ENCODE peak calls at places on chromosome 5, in eight cellular contexts. K is transverse colon, X is suprapubic skin, H is spleen, C is stomach, S is SK-N-SH, I is breast epithelium, V is sigmoid colon. B is an unnamed sample.

GRCh38 chr5:10565785-10566506 is 2.1 kb downstream of the ANKRD33B start:
- DNase-seq in K (no peak), X (no peak), H (no peak), C (no peak), S (no peak), I (no peak), V (peak; percentile 48), B (no peak)

GRCh38 chr5:139459451-139459934 is 3.0 kb downstream of the ECSCR start:
- DNase-seq in K (no peak), X (no peak), H (peak; percentile 70), C (peak; percentile 50), S (peak; percentile 30), I (no peak), V (peak; percentile 46), B (peak; percentile 58)

GRCh38 chr5:137461636-137462596 is 37.2 kb downstream of the SPOCK1 start:
- DNase-seq in K (no peak), X (no peak), H (no peak), C (no peak), S (peak; percentile 39), I (no peak), V (no peak), B (no peak)

GRCh38 chr5:58012103-58012502 is 447.8 kb downstream of the PLK2 start:
- DNase-seq in K (no peak), X (no peak), H (no peak), C (no peak), S (no peak), I (no peak), V (no peak), B (no peak)

GRCh38 chr5:10607666-10608442 is 44.0 kb downstream of the ANKRD33B start:
- DNase-seq in K (peak; percentile 45), X (no peak), H (no peak), C (no peak), S (no peak), I (no peak), V (peak; percentile 80), B (peak; percentile 72)

GRCh38 chr5:73370620-73371583 is 77.7 kb downstream of the FOXD1 start:
- DNase-seq in K (no peak), X (no peak), H (no peak), C (no peak), S (no peak), I (no peak), V (no peak), B (no peak)

GRCh38 chr5:96203761-96204160 is 229.3 kb downstream of the PCSK1 start:
- DNase-seq in K (no peak), X (no peak), H (no peak), C (no peak), S (no peak), I (no peak), V (no peak), B (no peak)

GRCh38 chr5:16791036-16791705 is 144.9 kb downstream of the MYO10 start:
- DNase-seq in K (no peak), X (no peak), H (no peak), C (no peak), S (peak; percentile 69), I (no peak), V (no peak), B (no peak)

GRCh38 chr5:157857821-157858526 is 971 bp downstream of the CLINT1 start:
- DNase-seq in K (no peak), X (no peak), H (no peak), C (no peak), S (no peak), I (no peak), V (no peak), B (no peak)

GRCh38 chr5:4295663-4296339 is 700.2 kb downstream of the IRX1 start:
- DNase-seq in K (no peak), X (no peak), H (no peak), C (no peak), S (peak; percentile 45), I (no peak), V (no peak), B (no peak)

GRCh38 chr5:19660679-19661078 is 327.3 kb downstream of the CDH18 start:
- DNase-seq in K (no peak), X (no peak), H (no peak), C (no peak), S (no peak), I (no peak), V (no peak), B (no peak)

GRCh38 chr5:39192449-39193160 is 26.8 kb downstream of the FYB1 start:
- DNase-seq in K (no peak), X (no peak), H (no peak), C (no peak), S (no peak), I (no peak), V (no peak), B (no peak)
- H3K36me3 ChIP-seq in K (no peaks in the 10 kb centered on the region), X (no peaks in the 10 kb centered on the region), H (no peaks in the 10 kb centered on the region), C (no peaks in the 10 kb centered on the region), S (no peaks in the 10 kb centered on the region), I (no peaks in the 10 kb centered on the region), V (no peaks in the 10 kb centered on the region), B (no peaks in the 10 kb centered on the region)

GRCh38 chr5:93589348-93589662 is 6.3 kb downstream of the NR2F1 start:
- DNase-seq in K (no peak), X (no peak), H (no peak), C (no peak), S (peak; percentile 33), I (no peak), V (no peak), B (no peak)

GRCh38 chr5:93589812-93590215 is 6.8 kb downstream of the NR2F1 start:
- DNase-seq in K (no peak), X (no peak), H (no peak), C (no peak), S (peak; percentile 59), I (no peak), V (no peak), B (no peak)

GRCh38 chr5:93592866-93593265 is 9.8 kb downstream of the NR2F1 start:
- DNase-seq in K (no peak), X (no peak), H (no peak), C (no peak), S (no peak), I (no peak), V (no peak), B (no peak)

GRCh38 chr5:93590511-93590910 is 7.5 kb downstream of the NR2F1 start:
- DNase-seq in K (no peak), X (no peak), H (no peak), C (no peak), S (no peak), I (no peak), V (no peak), B (no peak)

DNA sequence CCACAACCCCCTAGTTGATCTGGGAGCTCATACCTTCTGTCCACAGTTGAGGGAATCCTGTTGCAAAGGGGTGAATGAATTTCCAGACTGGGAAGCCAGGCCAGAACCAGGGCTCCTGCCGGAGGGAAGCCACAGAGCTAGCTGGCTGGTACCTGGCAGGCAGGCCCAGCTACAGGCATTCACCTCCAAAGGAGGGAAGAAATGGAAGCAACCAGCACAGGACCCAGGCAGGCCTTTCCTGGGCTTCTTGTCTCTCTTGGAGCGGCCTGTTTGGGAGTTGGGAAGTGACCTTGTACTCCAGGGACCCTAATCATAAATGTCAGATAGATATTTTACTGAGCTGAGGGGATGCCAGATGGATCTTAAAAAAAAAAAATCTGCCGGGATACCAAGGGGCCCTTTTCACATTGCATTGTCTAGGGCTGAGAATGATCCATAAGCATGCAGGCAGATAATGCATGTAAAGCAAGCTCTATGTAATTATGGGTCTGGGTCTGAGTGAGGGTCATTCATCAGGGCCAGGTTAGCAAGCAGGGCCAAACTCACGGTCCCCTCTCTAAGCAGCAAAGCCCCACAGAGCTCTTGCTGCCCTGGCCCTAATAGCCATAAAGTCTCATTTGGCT is 8.4 kb downstream of the NR2F1 start:
- DNase-seq in K (no peak), X (no peak), H (no peak), C (no peak), S (no peak), I (no peak), V (no peak), B (no peak)
- H3K4me3 ChIP-seq in K (no peak overlapping the region), X (no peak overlapping the region), H (no peak overlapping the region), C (no peak overlapping the region), S (no peak overlapping the region), I (peak overlapping the region; percentile 63), V (no peak overlapping the region), B (no peak overlapping the region)

DNA sequence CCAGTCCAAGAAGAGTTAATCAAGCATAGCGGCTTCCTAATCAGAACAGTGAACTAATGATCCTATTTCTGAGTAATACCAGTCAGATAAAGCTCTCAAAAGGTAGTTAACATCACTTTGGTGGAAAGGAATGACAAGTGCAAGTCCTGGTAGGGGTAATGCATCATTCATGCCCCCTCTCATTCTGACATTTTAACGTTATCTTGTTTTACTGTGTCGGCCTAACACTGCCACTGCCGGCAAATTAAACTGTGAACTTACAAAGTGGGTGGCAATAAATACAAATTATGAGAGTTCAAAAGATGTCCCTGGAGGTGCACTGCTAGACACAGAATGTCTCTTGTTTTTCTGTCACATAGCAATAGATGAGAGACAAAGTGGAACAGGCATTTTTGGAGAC is 131.6 kb downstream of the EBF1 start:
- DNase-seq in K (no peak), X (no peak), H (no peak), C (no peak), S (no peak), I (no peak), V (no peak), B (no peak)
- TF ChIP-seq POLR2AphosphoS5 in K (no peak), X (no peak), H (no peak), C (no peak), S (no peak), I (no peak), V (no peak), B (no peak)

GRCh38 chr5:114324282-114324681 is 37.6 kb upstream of the KCNN2 start:
- DNase-seq in K (no peak), X (no peak), H (no peak), C (no peak), S (no peak), I (no peak), V (no peak), B (no peak)
- H3K36me3 ChIP-seq in K (no peaks in the 10 kb centered on the region), X (no peaks in the 10 kb centered on the region), H (no peaks in the 10 kb centered on the region), C (no peaks in the 10 kb centered on the region), S (no peaks in the 10 kb centered on the region), I (no peaks in the 10 kb centered on the region), V (no peaks in the 10 kb centered on the region), B (no peaks in the 10 kb centered on the region)

GRCh38 chr5:110727025-110727314 is 499 bp upstream of the TMEM232 start:
- DNase-seq in K (no peak), X (no peak), H (no peak), C (no peak), S (no peak), I (no peak), V (no peak), B (no peak)
- H3K4me3 ChIP-seq in K (no peak overlapping the region), X (peak overlapping the region; percentile 37), H (peak overlapping the region; percentile 44), C (peak overlapping the region; percentile 37), S (peak overlapping the region; percentile 51), I (peak overlapping the region; percentile 34), V (peak overlapping the region; percentile 47), B (peak overlapping the region; percentile 42)

B was measured in upper lobe of left lung.